ENCODE peak calls at places on chromosomes 16 and 17, in seven cellular contexts. P is mesendoderm, I is neuronal stem cell, N is H1, A is IMR-90, Q is mesenchymal stem cell, D is trophoblast cell. Y is an unnamed sample.

GRCh38 chr17:10278218-10278617 is 79.8 kb upstream of the GAS7 start:
- DNase-seq in D (peak), Q (no peak), N (no peak), P (peak), A (no peak), I (no peak), Y (no peak)

GRCh38 chr16:72285728-72286127 is 113.8 kb upstream of the PMFBP1 start:
- DNase-seq in I (no peak), Q (peak), P (no peak), N (no peak), D (no peak), A (peak), Y (no peak)

GRCh38 chr17:7177210-7177953 is 1.8 kb downstream of the ASGR1 start:
- DNase-seq in I (peak), A (peak), Q (peak), N (peak), D (peak), P (peak), Y (peak)

GRCh38 chr17:68777856-68778694 is 176.9 kb upstream of the FAM20A start:
- DNase-seq in P (peak), N (no peak), D (no peak), Q (no peak), A (no peak), I (no peak), Y (no peak)

GRCh38 chr17:76145231-76146052 is 4.4 kb upstream of the FOXJ1 start:
- DNase-seq in P (no peak), N (no peak), D (no peak), I (no peak), A (no peak), Q (no peak), Y (peak)

GRCh38 chr16:29719063-29719462 is 26.7 kb downstream of the C16orf54 start:
- DNase-seq in I (no peak), N (no peak), P (no peak), Q (no peak), D (no peak), A (no peak), Y (peak)

GRCh38 chr17:28216032-28216431 is 103.0 kb upstream of the TMEM97 start:
- DNase-seq in Q (no peak), N (no peak), D (no peak), A (no peak), P (no peak), I (no peak), Y (no peak)

GRCh38 chr17:61786088-61786487 is 77.2 kb downstream of the BRIP1 start:
- DNase-seq in A (no peak), D (no peak), I (no peak), Q (no peak), P (no peak), N (no peak), Y (no peak)

GRCh38 chr17:8159032-8159400 is 3.7 kb downstream of the VAMP2 start:
- DNase-seq in A (no peak), P (no peak), N (no peak), D (no peak), I (no peak), Q (no peak), Y (no peak)

GRCh38 chr17:73628642-73629552 is 15.3 kb downstream of the SDK2 start:
- DNase-seq in Q (no peak), N (no peak), P (peak), A (no peak), D (peak), I (no peak), Y (no peak)

GRCh38 chr17:55745258-55745657 is 5.6 kb upstream of the PCTP start:
- DNase-seq in P (no peak), N (no peak), A (no peak), D (no peak), I (no peak), Q (no peak), Y (no peak)

GRCh38 chr17:76540381-76541300 is 797 bp downstream of the PRCD start:
- DNase-seq in D (peak), N (peak), Q (peak), I (peak), A (peak), P (peak), Y (peak)

GRCh38 chr17:35612924-35613521 is 25.9 kb downstream of the AP2B1 start:
- DNase-seq in Q (peak), I (peak), P (peak), A (peak), N (peak), D (peak), Y (no peak)

GRCh38 chr17:74452027-74452840 is 14.2 kb upstream of the CD300A start:
- DNase-seq in P (peak), N (no peak), D (no peak), A (no peak), Q (no peak), I (no peak), Y (peak)

GRCh38 chr17:74981318-74981978 is 6.0 kb upstream of the CDR2L start:
- DNase-seq in I (no peak), N (no peak), P (no peak), A (no peak), Q (no peak), D (no peak), Y (no peak)

GRCh38 chr17:10735251-10735650 is 5.4 kb upstream of the TMEM220 start:
- DNase-seq in A (no peak), I (no peak), N (peak), D (no peak), Q (no peak), P (no peak), Y (peak)

GRCh38 chr17:63426917-63427308 is 19.2 kb downstream of the CYB561 start:
- DNase-seq in I (no peak), P (no peak), A (no peak), Q (no peak), N (no peak), D (no peak), Y (no peak)

GRCh38 chr17:80559688-80560290 is 15.2 kb downstream of the RPTOR start:
- DNase-seq in A (peak), P (no peak), D (peak), Q (peak), I (no peak), N (no peak), Y (no peak)

GRCh38 chr16:55476625-55477533 is 2.1 kb upstream of the MMP2 start:
- DNase-seq in Q (no peak), P (no peak), D (no peak), N (no peak), A (no peak), I (no peak), Y (no peak)

GRCh38 chr17:73021771-73022170 is 70.7 kb downstream of the SLC39A11 start:
- DNase-seq in D (no peak), P (no peak), I (no peak), N (no peak), Q (no peak), A (no peak), Y (no peak)

GRCh38 chr16:55411231-55411630 is 67.8 kb upstream of the MMP2 start:
- DNase-seq in D (peak), Q (no peak), I (no peak), P (no peak), N (no peak), A (peak), Y (no peak)

GRCh38 chr17:8869416-8869815 is 1.9 kb upstream of the PIK3R6 start:
- DNase-seq in D (no peak), P (no peak), I (no peak), N (no peak), Q (no peak), A (no peak), Y (peak)

DNA sequence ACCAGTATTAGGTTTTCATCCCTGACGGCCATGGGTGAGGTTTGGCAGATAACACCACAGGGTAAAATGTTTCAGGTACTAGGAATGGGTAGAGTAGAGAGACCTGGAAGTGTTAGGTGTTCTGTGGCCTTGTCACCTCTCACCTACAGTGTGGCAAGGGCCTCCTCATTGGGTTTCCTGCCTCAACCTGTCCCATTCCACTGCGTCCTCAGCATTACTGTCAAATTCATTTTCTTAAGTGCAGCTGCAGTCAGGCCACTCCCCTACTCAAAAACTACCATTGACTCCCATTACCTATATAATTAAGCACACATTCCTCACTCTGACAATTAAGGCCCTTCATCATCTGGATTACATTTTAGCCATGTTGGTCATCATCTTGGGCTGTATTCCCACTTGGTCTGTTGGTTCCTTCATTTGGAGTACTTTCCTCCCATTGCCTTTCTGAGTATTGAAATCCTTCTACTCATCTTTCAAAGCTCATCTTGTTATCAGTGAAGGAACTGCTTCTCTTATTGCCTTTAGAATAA is 64.5 kb downstream of the NUP88 start:
- DNase-seq in N (no peak), Q (no peak), I (no peak), P (no peak), A (no peak), D (no peak), Y (no peak)
- H2BK5ac ChIP-seq in N (no peak), Q (no peak), I (no peak), P (no peak), A (no peak), D (no peak), Y (peak)

DNA sequence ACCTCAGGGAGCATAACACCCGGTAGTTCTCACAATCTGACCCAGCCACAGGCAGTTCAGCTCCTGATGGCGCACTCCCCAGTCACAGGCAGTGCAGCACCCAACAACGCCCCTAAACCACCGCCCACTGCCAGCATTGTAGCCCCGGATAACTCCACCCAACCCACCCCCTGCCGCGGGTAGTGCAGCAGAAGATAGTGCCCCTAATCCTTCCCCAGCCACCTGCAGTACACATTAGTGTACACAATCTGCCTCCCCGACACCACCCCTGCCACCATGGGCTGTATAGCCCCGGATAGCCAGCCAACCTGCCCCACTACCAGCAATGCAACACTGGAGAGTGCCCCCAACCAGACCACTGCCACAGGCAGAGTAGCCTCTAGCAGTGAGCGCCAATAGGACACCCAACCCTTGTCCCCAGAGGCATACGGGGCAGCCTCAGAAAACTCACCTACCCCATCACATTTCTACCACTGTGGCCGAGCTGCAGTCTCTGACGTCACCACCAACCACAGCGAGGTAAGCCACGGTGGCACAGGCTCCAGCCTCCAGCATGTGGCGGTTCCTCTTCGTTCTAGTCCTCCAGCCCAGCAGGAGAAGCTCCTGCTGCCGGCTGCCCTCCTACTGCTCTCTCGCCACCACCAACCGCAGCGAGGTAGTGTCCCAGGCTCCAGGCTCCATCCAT is 877.3 kb downstream of the KCNJ18 start:
- DNase-seq in A (no peak), P (no peak), Q (no peak), I (no peak), D (no peak), N (no peak), Y (no peak)
- H4K8ac ChIP-seq in A (no peak), P (no peak), Q (no peak), I (no peak), D (no peak), N (no peak), Y (no peak)

GRCh38 chr17:12800855-12801365 is 11.6 kb downstream of the ARHGAP44 start:
- DNase-seq in I (no peak), A (no peak), N (no peak), D (no peak), P (no peak), Q (no peak), Y (no peak)
- H2BK5ac ChIP-seq in I (no peak), A (no peak), N (no peak), D (no peak), P (no peak), Q (no peak), Y (no peak)

GRCh38 chr16:49698931-49699715 is 156.8 kb downstream of the ZNF423 start:
- DNase-seq in I (no peak), Q (peak), N (no peak), A (no peak), P (peak), D (no peak), Y (no peak)
- H4K8ac ChIP-seq in I (no peak), Q (no peak), N (no peak), A (no peak), P (no peak), D (peak), Y (no peak)

DNA sequence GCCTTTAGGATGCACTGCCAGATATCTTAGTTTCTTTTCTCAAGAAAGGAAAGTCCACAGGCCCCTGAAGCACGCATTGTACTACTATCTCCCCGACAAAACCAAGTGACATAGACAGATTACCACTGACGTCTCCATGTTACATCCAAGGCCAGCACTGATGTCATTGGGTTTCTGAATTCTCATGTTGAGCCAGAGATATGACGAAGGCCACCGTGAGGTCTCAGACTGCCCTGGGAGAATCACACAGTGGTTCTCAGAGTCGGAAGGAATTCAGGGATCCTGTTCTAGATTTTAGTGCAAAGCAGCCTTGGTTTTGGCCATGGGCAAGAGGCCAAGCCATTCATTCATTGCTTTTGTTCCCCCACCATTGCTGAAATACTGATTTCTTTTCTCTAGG is 222.1 kb downstream of the MSI2 start:
- DNase-seq in D (no peak), I (no peak), N (no peak), A (no peak), P (no peak), Q (peak), Y (no peak)
- H2BK5ac ChIP-seq in D (no peak), I (no peak), N (no peak), A (no peak), P (no peak), Q (no peak), Y (no peak)

DNA sequence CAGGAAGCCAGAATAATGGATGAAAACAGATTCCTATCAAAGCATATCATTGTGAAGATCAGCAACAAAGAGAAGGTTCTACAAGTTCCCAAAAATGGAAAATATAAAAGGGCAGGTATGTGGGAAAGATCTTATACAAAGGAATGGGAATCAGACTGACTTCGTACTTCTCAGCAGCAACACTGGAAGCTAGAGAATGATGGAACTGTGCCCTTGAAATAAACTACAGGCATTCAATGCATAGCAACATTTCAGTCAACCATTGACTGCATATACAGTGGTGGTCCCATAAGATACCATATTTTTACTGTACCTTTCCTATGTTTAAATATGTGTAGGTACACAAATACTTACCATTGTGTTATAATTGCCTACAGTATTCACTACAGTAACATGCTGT is 30.3 kb upstream of the RAI1 start:
- DNase-seq in A (no peak), D (no peak), Q (no peak), N (no peak), I (no peak), P (no peak), Y (no peak)
- H4K8ac ChIP-seq in A (no peak), D (no peak), Q (no peak), N (no peak), I (no peak), P (no peak), Y (no peak)

GRCh38 chr16:77402672-77403071 is 32.2 kb downstream of the ADAMTS18 start:
- DNase-seq in I (no peak), N (no peak), D (no peak), P (no peak), Q (no peak), A (no peak), Y (no peak)
- H2BK5ac ChIP-seq in I (no peak), N (no peak), D (no peak), P (no peak), Q (no peak), A (no peak), Y (no peak)

GRCh38 chr17:78693346-78694083 is 88.6 kb downstream of the CYTH1 start:
- DNase-seq in D (peak), A (no peak), Q (no peak), N (no peak), I (no peak), P (no peak), Y (no peak)

GRCh38 chr17:78696016-78696992 is 85.8 kb downstream of the CYTH1 start:
- DNase-seq in I (no peak), D (no peak), A (no peak), Q (no peak), P (no peak), N (no peak), Y (no peak)

GRCh38 chr17:78694805-78695531 is 87.1 kb downstream of the CYTH1 start:
- DNase-seq in N (no peak), A (no peak), I (no peak), P (no peak), D (no peak), Q (no peak), Y (no peak)

GRCh38 chr17:78697122-78697845 is 84.8 kb downstream of the CYTH1 start:
- DNase-seq in N (no peak), D (no peak), Q (no peak), I (no peak), A (peak), P (no peak), Y (no peak)

GRCh38 chr17:78697846-78698343 is 84.2 kb downstream of the CYTH1 start:
- DNase-seq in Q (no peak), I (no peak), P (no peak), D (no peak), A (no peak), N (no peak), Y (no peak)
- H4K8ac ChIP-seq in Q (no peak), I (no peak), P (no peak), D (no peak), A (no peak), N (no peak), Y (no peak)

GRCh38 chr16:83946154-83946780 is 6.8 kb upstream of the OSGIN1 start:
- DNase-seq in D (no peak), P (no peak), A (no peak), I (no peak), Q (no peak), N (no peak), Y (no peak)
- H2BK5ac ChIP-seq in D (no peak), P (no peak), A (no peak), I (no peak), Q (no peak), N (no peak), Y (no peak)